ENCODE peak calls at places on chromosomes 6 and 20, in five cellular contexts. One of them, this sample, is unnamed.

GRCh38 chr6:27096834-27097511 is 150.5 kb upstream of the PRSS16 start:
- DNase-seq in activated gamma-delta T cell treated with anti-CD3 and anti-CD28 coated beads, Interleukin-2, amount 50 U/mL, for 16 hours: no peak
- DNase-seq in GM13976: peak
- DNase-seq in amniotic epithelial cell: peak
- DNase-seq in naive thymus-derived CD8-positive, alpha-beta T cell: no peak
- DNase-seq in this sample: peak

GRCh38 chr6:83812595-83812994 is 40.6 kb upstream of the RIPPLY2 start:
- DNase-seq in GM13976: no peak
- DNase-seq in activated gamma-delta T cell treated with anti-CD3 and anti-CD28 coated beads, Interleukin-2, amount 50 U/mL, for 16 hours: no peak
- DNase-seq in naive thymus-derived CD8-positive, alpha-beta T cell: no peak
- DNase-seq in amniotic epithelial cell: no peak
- DNase-seq in this sample: no peak

GRCh38 chr6:14149053-14149746 is 31.6 kb downstream of the CD83 start:
- DNase-seq in naive thymus-derived CD8-positive, alpha-beta T cell: no peak
- DNase-seq in GM13976: peak
- DNase-seq in activated gamma-delta T cell treated with anti-CD3 and anti-CD28 coated beads, Interleukin-2, amount 50 U/mL, for 16 hours: no peak
- DNase-seq in amniotic epithelial cell: no peak
- DNase-seq in this sample: no peak

GRCh38 chr6:161031721-161032495 is 40.3 kb downstream of the MAP3K4 start:
- DNase-seq in GM13976: no peak
- DNase-seq in naive thymus-derived CD8-positive, alpha-beta T cell: no peak
- DNase-seq in activated gamma-delta T cell treated with anti-CD3 and anti-CD28 coated beads, Interleukin-2, amount 50 U/mL, for 16 hours: no peak
- DNase-seq in amniotic epithelial cell: peak
- DNase-seq in this sample: no peak

GRCh38 chr6:132161283-132161682 is 210.1 kb upstream of the CCN2 start:
- DNase-seq in amniotic epithelial cell: peak
- DNase-seq in GM13976: no peak
- DNase-seq in activated gamma-delta T cell treated with anti-CD3 and anti-CD28 coated beads, Interleukin-2, amount 50 U/mL, for 16 hours: no peak
- DNase-seq in naive thymus-derived CD8-positive, alpha-beta T cell: no peak
- DNase-seq in this sample: no peak

GRCh38 chr20:25136643-25137559 is 55.0 kb upstream of the VSX1 start:
- DNase-seq in amniotic epithelial cell: peak
- DNase-seq in GM13976: no peak
- DNase-seq in naive thymus-derived CD8-positive, alpha-beta T cell: no peak
- DNase-seq in activated gamma-delta T cell treated with anti-CD3 and anti-CD28 coated beads, Interleukin-2, amount 50 U/mL, for 16 hours: no peak
- DNase-seq in this sample: no peak

GRCh38 chr6:110946498-110946897 is 12.0 kb upstream of the GTF3C6 start:
- DNase-seq in GM13976: no peak
- DNase-seq in amniotic epithelial cell: peak
- DNase-seq in activated gamma-delta T cell treated with anti-CD3 and anti-CD28 coated beads, Interleukin-2, amount 50 U/mL, for 16 hours: no peak
- DNase-seq in naive thymus-derived CD8-positive, alpha-beta T cell: no peak
- DNase-seq in this sample: no peak

GRCh38 chr6:43405354-43405753 is 22.0 kb upstream of the ABCC10 start:
- DNase-seq in naive thymus-derived CD8-positive, alpha-beta T cell: no peak
- DNase-seq in GM13976: no peak
- DNase-seq in activated gamma-delta T cell treated with anti-CD3 and anti-CD28 coated beads, Interleukin-2, amount 50 U/mL, for 16 hours: no peak
- DNase-seq in amniotic epithelial cell: peak
- DNase-seq in this sample: no peak

GRCh38 chr6:6688283-6688682 is 99.8 kb downstream of the LY86 start:
- DNase-seq in amniotic epithelial cell: no peak
- DNase-seq in activated gamma-delta T cell treated with anti-CD3 and anti-CD28 coated beads, Interleukin-2, amount 50 U/mL, for 16 hours: no peak
- DNase-seq in naive thymus-derived CD8-positive, alpha-beta T cell: no peak
- DNase-seq in GM13976: peak
- DNase-seq in this sample: no peak

GRCh38 chr6:7267521-7268091 is 45.4 kb downstream of the SSR1 start:
- DNase-seq in amniotic epithelial cell: peak
- DNase-seq in naive thymus-derived CD8-positive, alpha-beta T cell: no peak
- DNase-seq in activated gamma-delta T cell treated with anti-CD3 and anti-CD28 coated beads, Interleukin-2, amount 50 U/mL, for 16 hours: no peak
- DNase-seq in GM13976: no peak
- DNase-seq in this sample: no peak

GRCh38 chr20:63519765-63520593 is 586 bp upstream of the PPDPF start:
- DNase-seq in amniotic epithelial cell: no peak
- DNase-seq in activated gamma-delta T cell treated with anti-CD3 and anti-CD28 coated beads, Interleukin-2, amount 50 U/mL, for 16 hours: peak
- DNase-seq in GM13976: peak
- DNase-seq in naive thymus-derived CD8-positive, alpha-beta T cell: peak
- DNase-seq in this sample: peak

GRCh38 chr6:31727717-31728671 is 1.1 kb downstream of the DDAH2 start:
- DNase-seq in naive thymus-derived CD8-positive, alpha-beta T cell: no peak
- DNase-seq in GM13976: no peak
- DNase-seq in amniotic epithelial cell: no peak
- DNase-seq in activated gamma-delta T cell treated with anti-CD3 and anti-CD28 coated beads, Interleukin-2, amount 50 U/mL, for 16 hours: no peak
- DNase-seq in this sample: no peak